ENCODE peak calls at places on chromosomes 7 and 10, in ten cellular contexts. S is colonic mucosa, O is HepG2, W is dorsolateral prefrontal cortex, B is body of pancreas, G is uterus, J is astrocyte, U is kidney epithelial cell, X is fibroblast of lung, T is adrenal gland. N is an unnamed sample.

GRCh38 chr10:68446179-68446578 is 25.6 kb downstream of the DNA2 start:
- DNase-seq in S (no peak), O (no peak), W (no peak), B (no peak), G (no peak), J (no peak), U (no peak), X (no peak), T (no peak), N (no peak)

GRCh38 chr7:101622609-101623178 is 6.4 kb downstream of the MYL10 start:
- DNase-seq in S (no peak), O (no peak), W (no peak), B (no peak), G (no peak), J (peak), U (no peak), X (no peak), T (no peak), N (no peak)

GRCh38 chr7:79495544-79496272 is 42.2 kb upstream of the MAGI2 start:
- DNase-seq in S (no peak), O (no peak), W (no peak), B (no peak), G (no peak), J (peak), U (no peak), X (peak), T (no peak), N (no peak)

GRCh38 chr7:142866361-142867096 is 11.7 kb downstream of the EPHB6 start:
- DNase-seq in S (peak), O (peak), W (no peak), B (peak), G (no peak), J (no peak), U (no peak), X (peak), T (peak), N (peak)

GRCh38 chr7:72444023-72444776 is 32.1 kb upstream of the CALN1 start:
- DNase-seq in S (no peak), O (peak), W (no peak), B (no peak), G (no peak), J (no peak), U (no peak), X (no peak), T (no peak), N (no peak)

GRCh38 chr7:47651355-47652317 is 69.7 kb upstream of the TNS3 start:
- DNase-seq in S (no peak), O (no peak), W (no peak), B (no peak), G (no peak), J (peak), U (peak), X (peak), T (peak), N (no peak)

GRCh38 chr7:104124893-104125292 is 82.9 kb downstream of the ORC5 start:
- DNase-seq in S (no peak), O (no peak), W (no peak), B (no peak), G (no peak), J (no peak), U (no peak), X (no peak), T (no peak), N (no peak)

GRCh38 chr10:7560519-7560918 is 106.2 kb downstream of the ITIH5 start:
- DNase-seq in S (no peak), O (no peak), W (no peak), B (no peak), G (no peak), J (no peak), U (no peak), X (no peak), T (no peak), N (no peak)

GRCh38 chr7:77258014-77258413 is 58.4 kb upstream of the FGL2 start:
- DNase-seq in S (no peak), O (no peak), W (no peak), B (no peak), G (no peak), J (no peak), U (no peak), X (peak), T (no peak), N (no peak)

GRCh38 chr10:6163364-6164270 is 39.1 kb upstream of the PFKFB3 start:
- DNase-seq in S (peak), O (no peak), W (peak), B (peak), G (peak), J (peak), U (no peak), X (peak), T (peak), N (peak)

GRCh38 chr7:12220321-12221046 is 9.4 kb downstream of the TMEM106B start:
- DNase-seq in S (no peak), O (no peak), W (no peak), B (no peak), G (no peak), J (no peak), U (no peak), X (no peak), T (no peak), N (no peak)

GRCh38 chr10:118952493-118953295 is 76.8 kb upstream of the NANOS1 start:
- DNase-seq in S (no peak), O (no peak), W (no peak), B (no peak), G (no peak), J (no peak), U (no peak), X (no peak), T (no peak), N (no peak)

GRCh38 chr7:114865564-114865963 is 56.3 kb upstream of the MDFIC start:
- DNase-seq in S (peak), O (peak), W (peak), B (peak), G (peak), J (peak), U (no peak), X (peak), T (peak), N (no peak)

GRCh38 chr10:124646483-124647352 is 97.5 kb downstream of the FAM53B start:
- DNase-seq in S (peak), O (peak), W (peak), B (peak), G (peak), J (peak), U (no peak), X (peak), T (peak), N (no peak)

GRCh38 chr10:51965451-51965850 is 266.1 kb upstream of the CSTF2T start:
- DNase-seq in S (no peak), O (no peak), W (no peak), B (no peak), G (no peak), J (no peak), U (no peak), X (no peak), T (no peak), N (no peak)

GRCh38 chr7:50613473-50613872 is 48.3 kb upstream of the DDC start:
- DNase-seq in S (no peak), O (no peak), W (no peak), B (no peak), G (no peak), J (no peak), U (no peak), X (no peak), T (no peak), N (no peak)

GRCh38 chr7:98162758-98163157 is 48.5 kb upstream of the BHLHA15 start:
- DNase-seq in S (no peak), O (no peak), W (no peak), B (no peak), G (no peak), J (no peak), U (no peak), X (no peak), T (no peak), N (no peak)

GRCh38 chr10:47289921-47290320 is 10.1 kb upstream of the GDF10 start:
- DNase-seq in S (no peak), O (no peak), W (no peak), B (no peak), G (no peak), J (no peak), U (no peak), X (no peak), T (no peak), N (no peak)

GRCh38 chr7:107996072-107996824 is 6.7 kb downstream of the LAMB1 start:
- DNase-seq in S (no peak), O (no peak), W (no peak), B (no peak), G (no peak), J (peak), U (no peak), X (peak), T (no peak), N (no peak)

GRCh38 chr10:79602953-79603352 is 7.8 kb upstream of the SFTPA1 start:
- DNase-seq in S (no peak), O (no peak), W (no peak), B (no peak), G (no peak), J (no peak), U (no peak), X (no peak), T (no peak), N (no peak)

GRCh38 chr10:79604294-79604693 is 6.4 kb upstream of the SFTPA1 start:
- DNase-seq in S (no peak), O (no peak), W (no peak), B (no peak), G (no peak), J (no peak), U (no peak), X (no peak), T (no peak), N (no peak)

GRCh38 chr10:79610601-79611191 is at the start of gene SFTPA1:
- DNase-seq in S (no peak), O (no peak), W (no peak), B (no peak), G (no peak), J (no peak), U (no peak), X (no peak), T (no peak), N (no peak)

GRCh38 chr10:79605308-79605707 is 5.4 kb upstream of the SFTPA1 start:
- DNase-seq in S (no peak), O (no peak), W (no peak), B (no peak), G (no peak), J (no peak), U (no peak), X (no peak), T (no peak), N (no peak)

GRCh38 chr10:79608505-79609375 is 2.0 kb upstream of the SFTPA1 start:
- DNase-seq in S (peak), O (peak), W (no peak), B (peak), G (no peak), J (peak), U (no peak), X (peak), T (peak), N (peak)
- TF ChIP-seq CTCF in S (peak), O (peak), W (peak), B (peak), G (peak), J (peak), U (peak), X (peak), T (no peak), N (peak)

DNA sequence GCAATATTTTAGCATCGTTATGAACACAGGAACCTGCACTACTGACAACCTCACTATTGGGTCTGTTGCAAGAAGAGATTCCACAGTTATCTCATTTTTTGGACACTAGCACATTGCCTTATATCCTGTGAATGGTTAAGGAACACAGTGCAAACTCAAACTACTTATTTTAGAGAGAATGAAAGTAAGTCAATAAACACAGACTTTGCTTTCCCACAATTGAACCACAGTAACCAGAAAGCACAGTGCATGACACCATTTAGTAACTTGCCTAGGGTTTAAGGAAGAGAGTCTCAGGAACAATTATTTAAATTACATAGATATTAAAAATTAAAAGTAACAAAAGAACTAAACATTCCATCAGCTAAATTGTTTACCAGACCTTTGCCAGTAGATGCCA is 468.8 kb downstream of the ZWINT start:
- DNase-seq in S (no peak), O (no peak), W (no peak), B (no peak), G (no peak), J (no peak), U (no peak), X (no peak), T (no peak), N (no peak)
- TF ChIP-seq CTCF in S (no peak), O (no peak), W (no peak), B (no peak), G (no peak), J (no peak), U (no peak), X (no peak), T (no peak), N (no peak)

GRCh38 chr7:150964593-150965111 is 13.5 kb downstream of the KCNH2 start:
- DNase-seq in S (no peak), O (no peak), W (no peak), B (no peak), G (no peak), J (no peak), U (no peak), X (no peak), T (peak), N (no peak)

GRCh38 chr7:150968056-150968455 is 10.1 kb downstream of the KCNH2 start:
- DNase-seq in S (no peak), O (no peak), W (no peak), B (no peak), G (no peak), J (no peak), U (no peak), X (no peak), T (no peak), N (no peak)

GRCh38 chr7:150965273-150965830 is 12.8 kb downstream of the KCNH2 start:
- DNase-seq in S (no peak), O (no peak), W (no peak), B (no peak), G (no peak), J (no peak), U (no peak), X (no peak), T (no peak), N (no peak)

GRCh38 chr7:150967332-150967731 is 10.8 kb downstream of the KCNH2 start:
- DNase-seq in S (no peak), O (no peak), W (no peak), B (no peak), G (no peak), J (no peak), U (no peak), X (no peak), T (no peak), N (no peak)

GRCh38 chr7:150966002-150966401 is 12.1 kb downstream of the KCNH2 start:
- DNase-seq in S (no peak), O (peak), W (no peak), B (no peak), G (no peak), J (no peak), U (no peak), X (no peak), T (no peak), N (no peak)
- TF ChIP-seq CTCF in S (no peak), O (peak), W (peak), B (no peak), G (no peak), J (no peak), U (peak), X (no peak), T (no peak), N (peak)

GRCh38 chr10:97925308-97925938 is 75.8 kb downstream of the GOLGA7B start:
- DNase-seq in S (no peak), O (no peak), W (no peak), B (no peak), G (no peak), J (no peak), U (no peak), X (no peak), T (no peak), N (no peak)

GRCh38 chr10:97932932-97933530 is 83.4 kb downstream of the GOLGA7B start:
- DNase-seq in S (no peak), O (no peak), W (no peak), B (no peak), G (no peak), J (no peak), U (no peak), X (no peak), T (no peak), N (no peak)

GRCh38 chr10:97931041-97931440 is 81.4 kb downstream of the GOLGA7B start:
- DNase-seq in S (no peak), O (no peak), W (no peak), B (no peak), G (no peak), J (no peak), U (no peak), X (no peak), T (no peak), N (no peak)

GRCh38 chr10:97926055-97926454 is 76.4 kb downstream of the GOLGA7B start:
- DNase-seq in S (no peak), O (no peak), W (no peak), B (no peak), G (no peak), J (no peak), U (no peak), X (no peak), T (no peak), N (no peak)

DNA sequence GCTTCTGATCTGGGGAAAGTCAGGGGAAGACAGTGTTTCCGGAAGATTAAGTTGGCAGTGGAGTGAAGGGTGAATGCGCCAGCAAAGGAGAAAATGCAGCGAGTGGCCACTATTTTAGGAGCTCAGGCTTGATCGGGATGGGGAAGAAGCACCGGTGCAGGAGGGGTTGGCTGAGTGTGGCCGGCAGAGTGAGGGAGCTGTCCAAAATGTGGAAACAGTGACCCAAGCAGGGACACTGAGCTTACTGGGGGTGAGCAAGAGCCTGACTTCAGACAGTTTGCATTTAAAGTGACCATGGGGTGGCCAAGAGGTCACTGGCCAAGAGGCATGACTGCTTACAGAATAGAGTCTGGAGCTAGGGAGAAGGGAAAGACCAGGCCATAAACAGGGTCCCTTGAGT is 79.3 kb downstream of the GOLGA7B start:
- DNase-seq in S (no peak), O (no peak), W (no peak), B (no peak), G (no peak), J (no peak), U (no peak), X (no peak), T (no peak), N (no peak)
- TF ChIP-seq CTCF in S (no peak), O (no peak), W (no peak), B (no peak), G (no peak), J (no peak), U (no peak), X (no peak), T (no peak), N (no peak)